ENCODE peak calls at places on chromosomes 16 and 17, in nine cellular contexts. One of them, this sample, is unnamed.
A peak's percentile ranks its signal among the peaks of the same experiment; 100 is the strongest.

GRCh38 chr16:81491522-81492188 is 47.0 kb downstream of the CMIP start:
- DNase-seq in heart right ventricle: no peak
- DNase-seq in IMR-90: peak; percentile 65
- DNase-seq in PC-9: no peak
- DNase-seq in uterus: no peak
- DNase-seq in psoas muscle: peak; percentile 8
- DNase-seq in heart left ventricle: no peak
- DNase-seq in neural progenitor cell: no peak
- DNase-seq in colonic mucosa: no peak
- DNase-seq in this sample: no peak

GRCh38 chr16:85307552-85308364 is 195.5 kb upstream of the CIBAR2 start:
- DNase-seq in IMR-90: no peak
- DNase-seq in colonic mucosa: no peak
- DNase-seq in heart left ventricle: peak; percentile 68
- DNase-seq in PC-9: no peak
- DNase-seq in psoas muscle: no peak
- DNase-seq in heart right ventricle: no peak
- DNase-seq in uterus: no peak
- DNase-seq in neural progenitor cell: no peak
- DNase-seq in this sample: no peak

GRCh38 chr16:17964196-17964595 is 372.3 kb downstream of the NPIPA8 start:
- DNase-seq in colonic mucosa: no peak
- DNase-seq in heart right ventricle: no peak
- DNase-seq in neural progenitor cell: no peak
- DNase-seq in heart left ventricle: no peak
- DNase-seq in psoas muscle: no peak
- DNase-seq in uterus: no peak
- DNase-seq in IMR-90: no peak
- DNase-seq in PC-9: no peak
- DNase-seq in this sample: no peak

GRCh38 chr17:78736526-78737079 is 45.5 kb downstream of the CYTH1 start:
- DNase-seq in psoas muscle: peak; percentile 80
- DNase-seq in PC-9: peak; percentile 89
- DNase-seq in heart right ventricle: peak; percentile 79
- DNase-seq in IMR-90: no peak
- DNase-seq in heart left ventricle: peak; percentile 88
- DNase-seq in colonic mucosa: peak; percentile 94
- DNase-seq in uterus: peak; percentile 68
- DNase-seq in neural progenitor cell: no peak
- DNase-seq in this sample: no peak

GRCh38 chr16:14249291-14250032 is 178.3 kb downstream of the MRTFB start:
- DNase-seq in heart left ventricle: no peak
- DNase-seq in colonic mucosa: peak; percentile 45
- DNase-seq in uterus: peak; percentile 49
- DNase-seq in PC-9: peak; percentile 55
- DNase-seq in heart right ventricle: peak; percentile 43
- DNase-seq in psoas muscle: no peak
- DNase-seq in IMR-90: peak; percentile 43
- DNase-seq in neural progenitor cell: peak; percentile 39
- DNase-seq in this sample: peak; percentile 59

GRCh38 chr17:73630957-73631595 is 13.2 kb downstream of the SDK2 start:
- DNase-seq in IMR-90: no peak
- DNase-seq in uterus: no peak
- DNase-seq in PC-9: no peak
- DNase-seq in psoas muscle: peak; percentile 45
- DNase-seq in heart right ventricle: no peak
- DNase-seq in colonic mucosa: no peak
- DNase-seq in heart left ventricle: no peak
- DNase-seq in neural progenitor cell: no peak
- DNase-seq in this sample: peak; percentile 36

GRCh38 chr16:31352344-31353115 is 2.4 kb upstream of the ITGAX start:
- DNase-seq in uterus: no peak
- DNase-seq in psoas muscle: peak; percentile 44
- DNase-seq in IMR-90: no peak
- DNase-seq in colonic mucosa: no peak
- DNase-seq in neural progenitor cell: no peak
- DNase-seq in heart left ventricle: peak; percentile 34
- DNase-seq in PC-9: no peak
- DNase-seq in heart right ventricle: no peak
- DNase-seq in this sample: no peak

GRCh38 chr17:79845601-79845949 is 6.3 kb upstream of the CBX4 start:
- DNase-seq in IMR-90: no peak
- DNase-seq in uterus: no peak
- DNase-seq in colonic mucosa: peak; percentile 75
- DNase-seq in heart right ventricle: no peak
- DNase-seq in PC-9: no peak
- DNase-seq in heart left ventricle: peak; percentile 27
- DNase-seq in neural progenitor cell: no peak
- DNase-seq in psoas muscle: no peak
- DNase-seq in this sample: no peak

GRCh38 chr16:56401482-56401881 is 23.9 kb downstream of the AMFR start:
- DNase-seq in neural progenitor cell: peak; percentile 22
- DNase-seq in uterus: no peak
- DNase-seq in PC-9: no peak
- DNase-seq in heart right ventricle: no peak
- DNase-seq in IMR-90: no peak
- DNase-seq in colonic mucosa: no peak
- DNase-seq in heart left ventricle: no peak
- DNase-seq in psoas muscle: peak; percentile 71
- DNase-seq in this sample: no peak

GRCh38 chr16:819336-819735 is 18.8 kb upstream of the GNG13 start:
- DNase-seq in IMR-90: no peak
- DNase-seq in heart left ventricle: no peak
- DNase-seq in psoas muscle: no peak
- DNase-seq in heart right ventricle: no peak
- DNase-seq in PC-9: no peak
- DNase-seq in uterus: no peak
- DNase-seq in neural progenitor cell: no peak
- DNase-seq in colonic mucosa: no peak
- DNase-seq in this sample: no peak

GRCh38 chr17:59353936-59354755 is 22.7 kb downstream of the YPEL2 start:
- DNase-seq in heart left ventricle: no peak
- DNase-seq in colonic mucosa: no peak
- DNase-seq in neural progenitor cell: no peak
- DNase-seq in PC-9: no peak
- DNase-seq in uterus: no peak
- DNase-seq in heart right ventricle: no peak
- DNase-seq in IMR-90: no peak
- DNase-seq in psoas muscle: no peak
- DNase-seq in this sample: no peak

GRCh38 chr17:17041018-17041521 is 1.2 kb upstream of the MPRIP start:
- DNase-seq in psoas muscle: peak; percentile 84
- DNase-seq in colonic mucosa: peak; percentile 61
- DNase-seq in heart left ventricle: peak; percentile 65
- DNase-seq in PC-9: no peak
- DNase-seq in uterus: no peak
- DNase-seq in IMR-90: peak; percentile 74
- DNase-seq in neural progenitor cell: no peak
- DNase-seq in heart right ventricle: peak; percentile 55
- DNase-seq in this sample: no peak
- H3K27ac ChIP-seq in psoas muscle: peak overlapping the region; percentile 96
- H3K27ac ChIP-seq in colonic mucosa: peak overlapping the region; percentile 56
- H3K27ac ChIP-seq in heart left ventricle: peak overlapping the region; percentile 83
- H3K27ac ChIP-seq in PC-9: peak overlapping the region; percentile 36
- H3K27ac ChIP-seq in uterus: peak overlapping the region; percentile 73
- H3K27ac ChIP-seq in IMR-90: no peak overlapping the region
- H3K27ac ChIP-seq in neural progenitor cell: no peak overlapping the region
- H3K27ac ChIP-seq in heart right ventricle: peak overlapping the region; percentile 80
- H3K27ac ChIP-seq in this sample: peak overlapping the region; percentile 87

DNA sequence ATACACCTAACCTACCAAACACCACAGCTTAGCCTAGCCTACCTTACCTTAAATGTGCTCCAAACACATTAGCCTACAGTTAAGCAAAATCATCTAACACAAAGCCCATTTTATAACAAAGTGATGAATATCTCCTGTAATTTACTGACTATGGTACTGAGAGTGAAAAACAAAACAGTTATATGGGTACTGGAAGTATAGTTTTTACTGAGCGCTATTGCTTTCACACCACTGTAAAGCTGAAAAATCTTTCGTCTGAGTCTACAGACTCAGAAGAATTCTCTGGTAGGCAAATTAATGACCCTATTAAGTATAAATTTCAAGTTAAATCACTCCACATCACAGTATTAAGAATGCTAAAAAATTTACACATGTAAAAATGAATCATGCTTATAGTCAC is 3.4 kb downstream of the GRB2 start:
- DNase-seq in heart left ventricle: no peak
- DNase-seq in PC-9: no peak
- DNase-seq in psoas muscle: no peak
- DNase-seq in heart right ventricle: no peak
- DNase-seq in colonic mucosa: no peak
- DNase-seq in uterus: no peak
- DNase-seq in IMR-90: no peak
- DNase-seq in neural progenitor cell: no peak
- DNase-seq in this sample: no peak
- H3K27ac ChIP-seq in heart left ventricle: no peak overlapping the region
- H3K27ac ChIP-seq in PC-9: no peak overlapping the region
- H3K27ac ChIP-seq in psoas muscle: no peak overlapping the region
- H3K27ac ChIP-seq in heart right ventricle: no peak overlapping the region
- H3K27ac ChIP-seq in colonic mucosa: no peak overlapping the region
- H3K27ac ChIP-seq in uterus: no peak overlapping the region
- H3K27ac ChIP-seq in IMR-90: no peak overlapping the region
- H3K27ac ChIP-seq in neural progenitor cell: no peak overlapping the region
- H3K27ac ChIP-seq in this sample: no peak overlapping the region

DNA sequence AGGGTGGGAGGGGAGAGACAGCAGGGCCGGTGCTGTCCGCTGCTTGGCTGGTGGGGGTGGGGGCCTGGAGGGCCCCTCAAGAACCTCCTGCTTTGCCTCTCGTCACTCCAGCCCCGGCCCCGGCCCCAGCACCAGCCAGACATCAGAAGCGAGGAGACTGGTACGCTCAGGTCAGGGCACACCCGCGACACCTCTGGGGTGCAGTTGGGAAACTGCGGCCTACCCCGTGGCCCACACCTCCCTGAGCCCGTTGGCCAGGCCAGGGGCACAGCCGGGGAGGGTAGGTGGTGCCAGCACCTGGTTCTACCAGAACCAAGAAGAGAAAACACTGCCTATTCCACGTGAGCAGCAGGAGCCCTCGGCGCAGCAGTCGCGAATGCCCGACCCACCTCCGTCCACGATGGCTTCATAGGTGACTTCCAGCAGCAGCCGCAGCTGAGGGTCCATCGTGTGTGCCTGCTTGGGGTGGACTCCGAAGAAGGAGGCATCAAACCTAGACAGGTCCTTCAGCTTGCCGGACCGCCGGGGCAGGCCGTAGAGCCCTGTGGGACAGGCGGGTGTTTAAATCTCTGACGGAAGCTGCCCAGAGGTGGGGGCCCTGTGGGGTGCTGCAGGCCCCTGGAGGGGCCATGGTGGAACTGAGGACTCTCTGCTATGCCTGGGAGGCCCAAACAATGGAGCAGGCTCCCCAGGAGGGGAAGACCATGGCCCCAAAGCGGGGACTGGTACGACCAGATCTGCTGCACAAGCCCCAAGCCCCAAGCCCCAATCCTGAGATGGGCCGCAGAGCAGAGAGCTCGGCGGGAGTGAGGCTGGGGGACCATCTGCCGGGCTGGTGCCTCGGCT is 2.9 kb downstream of the FASN start:
- DNase-seq in neural progenitor cell: no peak
- DNase-seq in PC-9: no peak
- DNase-seq in heart left ventricle: no peak
- DNase-seq in colonic mucosa: no peak
- DNase-seq in IMR-90: no peak
- DNase-seq in uterus: no peak
- DNase-seq in heart right ventricle: no peak
- DNase-seq in psoas muscle: peak; percentile 52
- DNase-seq in this sample: no peak
- H3K27ac ChIP-seq in neural progenitor cell: no peak overlapping the region
- H3K27ac ChIP-seq in PC-9: no peak overlapping the region
- H3K27ac ChIP-seq in heart left ventricle: no peak overlapping the region
- H3K27ac ChIP-seq in colonic mucosa: no peak overlapping the region
- H3K27ac ChIP-seq in IMR-90: no peak overlapping the region
- H3K27ac ChIP-seq in uterus: no peak overlapping the region
- H3K27ac ChIP-seq in heart right ventricle: no peak overlapping the region
- H3K27ac ChIP-seq in psoas muscle: no peak overlapping the region
- H3K27ac ChIP-seq in this sample: no peak overlapping the region

GRCh38 chr16:53068423-53068833 is 13.6 kb downstream of the CHD9 start:
- DNase-seq in PC-9: no peak
- DNase-seq in heart left ventricle: no peak
- DNase-seq in neural progenitor cell: no peak
- DNase-seq in psoas muscle: no peak
- DNase-seq in IMR-90: no peak
- DNase-seq in colonic mucosa: no peak
- DNase-seq in uterus: no peak
- DNase-seq in heart right ventricle: no peak
- DNase-seq in this sample: no peak
- H3K27ac ChIP-seq in PC-9: no peak overlapping the region
- H3K27ac ChIP-seq in heart left ventricle: no peak overlapping the region
- H3K27ac ChIP-seq in neural progenitor cell: no peak overlapping the region
- H3K27ac ChIP-seq in psoas muscle: no peak overlapping the region
- H3K27ac ChIP-seq in IMR-90: no peak overlapping the region
- H3K27ac ChIP-seq in colonic mucosa: no peak overlapping the region
- H3K27ac ChIP-seq in uterus: no peak overlapping the region
- H3K27ac ChIP-seq in heart right ventricle: no peak overlapping the region
- H3K27ac ChIP-seq in this sample: no peak overlapping the region

GRCh38 chr16:67211674-67212073 is 12.7 kb downstream of the ELMO3 start:
- DNase-seq in psoas muscle: no peak
- DNase-seq in heart left ventricle: no peak
- DNase-seq in uterus: no peak
- DNase-seq in neural progenitor cell: no peak
- DNase-seq in heart right ventricle: no peak
- DNase-seq in colonic mucosa: no peak
- DNase-seq in PC-9: no peak
- DNase-seq in IMR-90: no peak
- DNase-seq in this sample: no peak

GRCh38 chr16:67213197-67214019 is 13.5 kb upstream of the TMEM208 start:
- DNase-seq in IMR-90: no peak
- DNase-seq in neural progenitor cell: no peak
- DNase-seq in uterus: no peak
- DNase-seq in heart right ventricle: no peak
- DNase-seq in heart left ventricle: no peak
- DNase-seq in PC-9: no peak
- DNase-seq in psoas muscle: no peak
- DNase-seq in colonic mucosa: no peak
- DNase-seq in this sample: no peak

GRCh38 chr16:67210069-67210937 is 11.4 kb downstream of the ELMO3 start:
- DNase-seq in neural progenitor cell: no peak
- DNase-seq in uterus: no peak
- DNase-seq in heart right ventricle: no peak
- DNase-seq in PC-9: no peak
- DNase-seq in colonic mucosa: no peak
- DNase-seq in psoas muscle: no peak
- DNase-seq in heart left ventricle: no peak
- DNase-seq in IMR-90: no peak
- DNase-seq in this sample: no peak

GRCh38 chr16:67215690-67216089 is 11.2 kb upstream of the TMEM208 start:
- DNase-seq in colonic mucosa: no peak
- DNase-seq in IMR-90: no peak
- DNase-seq in heart right ventricle: no peak
- DNase-seq in neural progenitor cell: no peak
- DNase-seq in heart left ventricle: no peak
- DNase-seq in PC-9: no peak
- DNase-seq in psoas muscle: no peak
- DNase-seq in uterus: no peak
- DNase-seq in this sample: no peak

DNA sequence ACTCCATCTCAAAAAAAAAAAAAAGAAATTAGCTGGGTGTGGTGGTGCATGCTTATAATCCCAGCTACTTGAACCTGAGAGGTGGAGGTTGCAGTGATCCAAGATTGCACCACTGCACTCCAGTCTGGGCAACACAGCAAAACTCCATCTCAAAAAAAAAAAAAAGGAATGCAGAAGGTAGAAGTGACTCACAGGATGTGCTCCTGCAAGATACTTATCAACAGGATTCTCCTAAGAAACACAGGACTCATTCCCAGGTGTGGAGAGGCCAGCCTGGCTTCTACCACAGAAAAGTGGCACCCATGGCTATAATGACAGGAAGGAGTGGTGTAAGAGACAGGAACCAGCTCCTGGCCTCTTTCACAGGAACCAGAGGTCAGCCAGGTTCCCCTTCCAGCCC is 13.8 kb downstream of the ELMO3 start:
- DNase-seq in neural progenitor cell: no peak
- DNase-seq in IMR-90: no peak
- DNase-seq in psoas muscle: no peak
- DNase-seq in colonic mucosa: no peak
- DNase-seq in uterus: no peak
- DNase-seq in heart right ventricle: no peak
- DNase-seq in heart left ventricle: no peak
- DNase-seq in PC-9: peak; percentile 60
- DNase-seq in this sample: no peak
- H3K27ac ChIP-seq in neural progenitor cell: no peak overlapping the region
- H3K27ac ChIP-seq in IMR-90: no peak overlapping the region
- H3K27ac ChIP-seq in psoas muscle: no peak overlapping the region
- H3K27ac ChIP-seq in colonic mucosa: no peak overlapping the region
- H3K27ac ChIP-seq in uterus: no peak overlapping the region
- H3K27ac ChIP-seq in heart right ventricle: no peak overlapping the region
- H3K27ac ChIP-seq in heart left ventricle: no peak overlapping the region
- H3K27ac ChIP-seq in PC-9: peak overlapping the region; percentile 73
- H3K27ac ChIP-seq in this sample: no peak overlapping the region